ENCODE peak calls at places on chromosomes 1 and 21, in ten cellular contexts. K is PC-3; U is foreskin fibroblast; R is A549; V is colonic mucosa; T is psoas muscle; O is choroid plexus epithelial cell; B is CD8-positive, alpha-beta T cell; E is MM.1S; C is cardiac muscle cell. X is an unnamed sample.

GRCh38 chr1:94383966-94384408 is 34.2 kb upstream of the ABCD3 start:
- DNase-seq in R (peak; percentile 66), V (peak; percentile 77), B (no peak), U (peak; percentile 16), C (peak; percentile 87), T (no peak), O (peak; percentile 88), E (no peak), K (peak; percentile 73), X (no peak)

GRCh38 chr1:81803423-81804103 is 2.8 kb downstream of the ADGRL2 start:
- DNase-seq in C (peak; percentile 50), K (no peak), T (no peak), B (no peak), U (peak; percentile 28), V (peak; percentile 29), R (no peak), E (no peak), O (peak; percentile 32), X (no peak)

GRCh38 chr1:224528900-224529299 is 87.2 kb upstream of the CNIH3 start:
- DNase-seq in B (no peak), C (peak; percentile 68), O (peak; percentile 68), K (peak; percentile 72), R (peak; percentile 20), E (no peak), U (peak; percentile 76), V (no peak), T (no peak), X (peak; percentile 64)

GRCh38 chr1:36204347-36204909 is 19.8 kb upstream of the THRAP3 start:
- DNase-seq in E (no peak), U (no peak), O (no peak), T (peak; percentile 55), B (no peak), C (peak; percentile 64), K (no peak), R (no peak), V (no peak), X (no peak)

GRCh38 chr1:224245188-224245587 is 62.1 kb downstream of the DEGS1 start:
- DNase-seq in O (peak; percentile 63), B (peak; percentile 5), T (peak; percentile 28), V (peak; percentile 43), R (no peak), U (peak; percentile 66), C (peak; percentile 59), E (peak; percentile 36), K (no peak), X (no peak)

GRCh38 chr1:168431882-168432281 is 111.9 kb downstream of the XCL2 start:
- DNase-seq in E (no peak), R (no peak), C (no peak), B (no peak), O (no peak), K (no peak), U (no peak), V (no peak), T (no peak), X (no peak)

GRCh38 chr1:162536511-162536910 is 25.0 kb upstream of the UAP1 start:
- DNase-seq in C (peak; percentile 22), U (peak; percentile 76), R (no peak), K (peak; percentile 57), O (no peak), V (no peak), B (no peak), T (no peak), E (no peak), X (no peak)

GRCh38 chr1:10820422-10820821 is 24.0 kb upstream of the CASZ1 start:
- DNase-seq in T (no peak), B (no peak), V (no peak), U (no peak), O (no peak), C (no peak), E (no peak), R (no peak), K (no peak), X (no peak)

GRCh38 chr1:194338241-194338948 is 1152.0 kb upstream of the B3GALT2 start:
- DNase-seq in R (no peak), V (no peak), O (no peak), K (peak; percentile 11), U (no peak), B (no peak), T (no peak), E (no peak), C (no peak), X (no peak)

GRCh38 chr1:154849645-154850131 is 20.4 kb downstream of the KCNN3 start:
- DNase-seq in B (no peak), K (no peak), T (no peak), O (no peak), U (no peak), V (no peak), R (no peak), C (no peak), E (no peak), X (no peak)

GRCh38 chr1:2528966-2529750 is 905 bp downstream of the HES5 start:
- DNase-seq in C (no peak), V (no peak), R (no peak), T (peak; percentile 47), O (no peak), E (no peak), B (peak; percentile 51), K (no peak), U (no peak), X (no peak)
- H3K4me3 ChIP-seq in C (peak overlapping the region; percentile 20), V (peak overlapping the region; percentile 15), R (no peak overlapping the region), T (peak overlapping the region; percentile 58), O (no peak overlapping the region), E (no peak overlapping the region), B (peak overlapping the region; percentile 27), K (peak overlapping the region; percentile 54), U (no peak overlapping the region), X (no peak overlapping the region)

GRCh38 chr1:115794976-115795375 is 26.5 kb upstream of the CASQ2 start:
- DNase-seq in C (no peak), U (no peak), B (no peak), V (no peak), T (no peak), R (no peak), K (no peak), E (no peak), O (no peak), X (no peak)
- TF ChIP-seq CTCF in C (no peak), U (no peak), B (no peak), V (no peak), T (no peak), R (no peak), K (no peak), E (no peak), O (no peak), X (no peak)

GRCh38 chr1:19412654-19413053 is 72.7 kb downstream of the CAPZB start:
- DNase-seq in O (no peak), C (no peak), V (no peak), U (no peak), K (peak; percentile 45), E (no peak), T (no peak), B (no peak), R (no peak), X (peak; percentile 71)
- H3K4me3 ChIP-seq in O (no peak overlapping the region), C (no peak overlapping the region), V (no peak overlapping the region), U (no peak overlapping the region), K (no peak overlapping the region), E (no peak overlapping the region), T (no peak overlapping the region), B (no peak overlapping the region), R (no peak overlapping the region), X (no peak overlapping the region)

DNA sequence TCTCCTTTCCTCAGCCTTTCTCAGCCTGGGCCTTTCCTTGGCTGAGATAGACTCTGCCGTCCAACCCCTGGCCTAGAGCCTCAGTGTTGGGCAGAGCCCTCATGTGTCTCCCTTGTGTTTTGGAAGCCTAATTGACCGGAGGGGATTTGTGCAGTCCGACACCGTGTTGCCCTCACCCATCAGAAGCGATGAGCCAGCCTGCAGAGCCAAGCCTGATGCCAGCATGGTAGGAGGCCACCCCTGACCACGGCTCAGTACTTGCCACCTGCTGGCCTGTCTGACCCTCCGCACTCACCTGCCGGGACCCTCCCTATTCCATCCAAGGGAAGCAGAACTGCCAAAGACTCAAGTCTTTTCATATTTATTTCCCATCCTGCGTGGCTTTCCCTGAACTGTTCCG is 9.3 kb upstream of the SFN start:
- DNase-seq in K (no peak), U (no peak), V (no peak), E (no peak), R (no peak), T (no peak), B (no peak), C (no peak), O (no peak), X (no peak)
- TF ChIP-seq CTCF in K (no peak), U (no peak), V (no peak), E (no peak), R (no peak), T (no peak), B (no peak), C (no peak), O (no peak), X (no peak)

GRCh38 chr1:241947355-241947754 is 10.2 kb upstream of the BECN2 start:
- DNase-seq in R (no peak), E (no peak), V (no peak), B (no peak), U (no peak), O (no peak), C (no peak), T (no peak), K (peak; percentile 47), X (no peak)
- H3K4me3 ChIP-seq in R (no peak overlapping the region), E (no peak overlapping the region), V (no peak overlapping the region), B (no peak overlapping the region), U (no peak overlapping the region), O (no peak overlapping the region), C (no peak overlapping the region), T (no peak overlapping the region), K (no peak overlapping the region), X (no peak overlapping the region)

GRCh38 chr21:36640260-36641244 is 58.4 kb upstream of the SIM2 start:
- DNase-seq in K (peak; percentile 58), E (no peak), U (no peak), C (no peak), T (no peak), R (no peak), B (no peak), V (no peak), O (peak; percentile 18), X (no peak)
- TF ChIP-seq CTCF in K (peak; percentile 40), E (no peak), U (no peak), C (no peak), T (no peak), R (no peak), B (no peak), V (no peak), O (peak; percentile 21), X (no peak)

DNA sequence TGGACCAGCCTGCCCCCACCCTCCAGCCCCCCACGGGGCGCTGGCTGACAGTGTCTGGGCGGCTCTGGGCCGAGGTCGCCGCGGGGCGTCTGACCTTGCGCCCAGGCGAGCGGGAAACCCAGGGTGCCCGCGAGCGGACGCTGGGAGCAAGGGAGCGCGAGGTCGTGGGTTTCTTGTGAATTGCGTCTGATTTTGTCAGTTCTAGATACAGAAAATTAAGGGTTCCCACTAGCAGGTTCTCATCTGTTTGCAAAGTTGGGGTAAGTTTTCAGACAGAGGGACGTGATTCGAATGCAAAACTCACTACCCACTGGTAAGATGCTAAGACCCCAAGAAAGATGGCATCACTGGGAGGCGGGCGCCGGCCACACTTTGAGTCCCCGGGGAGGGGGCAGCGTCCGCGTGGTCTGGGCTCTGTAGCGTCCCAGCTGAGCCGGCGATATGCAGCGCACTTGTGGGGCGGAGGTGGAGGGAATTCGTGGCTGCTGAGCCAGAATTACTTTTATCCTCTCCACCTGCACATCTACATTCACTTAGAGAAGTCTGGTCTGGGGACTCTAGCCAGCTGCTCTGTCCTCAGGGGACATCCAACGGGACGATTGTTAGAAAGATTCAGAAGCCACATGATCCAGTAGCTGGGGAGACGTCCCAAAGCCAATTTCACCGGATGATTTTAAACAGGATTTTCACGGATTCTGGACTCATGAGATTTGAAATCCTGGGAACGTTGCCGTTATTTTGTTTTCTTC is 1.0 kb downstream of the JAM2 start:
- DNase-seq in O (no peak), E (no peak), U (no peak), R (no peak), V (peak; percentile 22), B (no peak), C (no peak), K (no peak), T (peak; percentile 23), X (no peak)
- H3K4me3 ChIP-seq in O (peak overlapping the region; percentile 59), E (peak overlapping the region; percentile 67), U (peak overlapping the region; percentile 70), R (peak overlapping the region; percentile 46), V (peak overlapping the region; percentile 52), B (peak overlapping the region; percentile 54), C (peak overlapping the region; percentile 82), K (no peak overlapping the region), T (peak overlapping the region; percentile 71), X (no peak overlapping the region)